ENCODE peak calls at places on chromosomes 1 and 21, in six cellular contexts. K is HL-60, D is IMR-90, F is lower lobe of right lung, L is psoas muscle, S is retinal pigment epithelial cell. J is an unnamed sample.

GRCh38 chr1:202207292-202207691 is 13.7 kb downstream of the LGR6 start:
- DNase-seq in K (no peak), L (no peak), F (no peak), D (peak; percentile 73), S (peak; percentile 24), J (peak; percentile 44)

GRCh38 chr1:4734219-4734618 is 79.8 kb downstream of the AJAP1 start:
- DNase-seq in F (no peak), K (no peak), S (no peak), D (no peak), L (no peak), J (no peak)

GRCh38 chr1:218557731-218558130 is 212.6 kb downstream of the TGFB2 start:
- DNase-seq in S (no peak), F (no peak), K (no peak), L (no peak), D (no peak), J (no peak)

GRCh38 chr1:211487082-211487481 is 4.9 kb downstream of the RD3 start:
- DNase-seq in F (no peak), S (no peak), D (no peak), L (no peak), K (no peak), J (no peak)

GRCh38 chr21:45831991-45832740 is 149.4 kb upstream of the COL6A1 start:
- DNase-seq in F (no peak), D (peak; percentile 71), K (no peak), S (no peak), L (no peak), J (no peak)

GRCh38 chr1:183757061-183757460 is 47.9 kb upstream of the RGL1 start:
- DNase-seq in L (no peak), F (no peak), S (no peak), K (no peak), D (peak; percentile 84), J (peak; percentile 44)

GRCh38 chr1:68984289-68984688 is 487.4 kb upstream of the DEPDC1 start:
- DNase-seq in F (no peak), S (no peak), L (no peak), K (no peak), D (no peak), J (no peak)

GRCh38 chr1:222950892-222951291 is 136.1 kb downstream of the DISP1 start:
- DNase-seq in K (no peak), S (no peak), D (no peak), L (no peak), F (no peak), J (no peak)

GRCh38 chr1:9651565-9652378 is at the start of gene PIK3CD:
- DNase-seq in L (peak; percentile 18), K (peak; percentile 56), D (peak; percentile 57), F (peak; percentile 66), S (no peak), J (no peak)

GRCh38 chr1:232571523-232571922 is 58.4 kb downstream of the SIPA1L2 start:
- DNase-seq in F (no peak), K (no peak), L (no peak), D (peak; percentile 35), S (no peak), J (no peak)

GRCh38 chr1:228168563-228169270 is 3.1 kb downstream of the IBA57 start:
- DNase-seq in K (no peak), S (no peak), D (no peak), F (peak; percentile 32), L (no peak), J (no peak)

GRCh38 chr1:41221995-41222991 is 19.8 kb downstream of the SCMH1 start:
- DNase-seq in D (no peak), L (no peak), S (peak; percentile 43), F (no peak), K (no peak), J (no peak)

GRCh38 chr1:84792421-84792820 is 100.6 kb downstream of the LPAR3 start:
- DNase-seq in K (no peak), F (no peak), D (no peak), S (no peak), L (no peak), J (no peak)

GRCh38 chr1:222263791-222264190 is 284.1 kb downstream of the HHIPL2 start:
- DNase-seq in L (no peak), D (peak; percentile 32), S (no peak), K (no peak), F (no peak), J (no peak)

GRCh38 chr1:183022202-183023145 is 746 bp upstream of the LAMC1 start:
- DNase-seq in K (peak; percentile 9), L (peak; percentile 86), S (peak; percentile 94), F (peak; percentile 65), D (peak; percentile 98), J (peak; percentile 86)

GRCh38 chr1:114135806-114136205 is 17.9 kb downstream of the SYT6 start:
- DNase-seq in L (no peak), K (no peak), D (no peak), S (no peak), F (no peak), J (no peak)

GRCh38 chr1:153678519-153679336 is at the start of gene NPR1:
- DNase-seq in K (no peak), D (no peak), L (peak; percentile 79), S (no peak), F (peak; percentile 67), J (no peak)

GRCh38 chr1:183877321-183877720 is 72.4 kb downstream of the RGL1 start:
- DNase-seq in D (peak; percentile 31), S (peak; percentile 71), L (peak; percentile 39), F (peak; percentile 62), K (no peak), J (no peak)

GRCh38 chr1:27522148-27522859 is 32.3 kb upstream of the WASF2 start:
- DNase-seq in L (no peak), F (peak; percentile 70), D (no peak), S (no peak), K (no peak), J (no peak)

GRCh38 chr21:42127164-42128125 is 56.3 kb downstream of the UMODL1 start:
- DNase-seq in L (no peak), K (no peak), S (no peak), D (no peak), F (no peak), J (no peak)

GRCh38 chr1:85022700-85023099 is 25.6 kb downstream of the MCOLN3 start:
- DNase-seq in S (no peak), D (no peak), K (no peak), F (no peak), L (no peak), J (no peak)

DNA sequence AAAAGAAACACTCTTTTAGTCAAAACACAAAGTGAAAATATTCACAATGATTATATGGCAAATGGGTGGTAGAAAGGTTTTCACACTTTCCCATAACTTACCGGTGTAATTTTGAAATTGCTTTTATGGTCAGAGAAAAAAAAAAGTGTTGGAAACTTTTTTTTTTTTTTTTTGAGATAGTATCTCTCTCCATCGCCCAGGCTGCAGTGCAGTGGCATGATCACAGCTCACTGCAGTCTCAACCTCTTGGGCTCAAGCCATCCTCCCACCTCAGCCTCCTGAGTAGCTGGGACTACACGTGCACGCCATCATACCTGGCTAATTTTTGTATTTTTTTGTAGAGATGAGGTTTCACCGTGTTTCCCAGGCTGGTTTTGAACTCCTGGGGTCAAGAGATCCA is 3.3 kb downstream of the IFNGR2 start:
- DNase-seq in D (no peak), F (no peak), K (no peak), S (no peak), L (no peak), J (no peak)
- H3K4me3 ChIP-seq in D (no peak overlapping the region), F (no peak overlapping the region), K (no peak overlapping the region), S (no peak overlapping the region), L (no peak overlapping the region), J (no peak overlapping the region)

GRCh38 chr1:206899717-206900116 is 2.5 kb downstream of the IL24 start:
- DNase-seq in D (no peak), S (no peak), F (no peak), L (no peak), K (no peak), J (no peak)

GRCh38 chr1:206898909-206899431 is 1.7 kb downstream of the IL24 start:
- DNase-seq in L (no peak), F (no peak), K (no peak), S (no peak), D (no peak), J (no peak)

GRCh38 chr1:206897175-206897574 is at the start of gene IL24:
- DNase-seq in D (no peak), S (no peak), L (no peak), F (no peak), K (no peak), J (no peak)

GRCh38 chr1:206900149-206900548 is 2.9 kb downstream of the IL24 start:
- DNase-seq in F (no peak), S (no peak), L (no peak), D (no peak), K (no peak), J (no peak)

DNA sequence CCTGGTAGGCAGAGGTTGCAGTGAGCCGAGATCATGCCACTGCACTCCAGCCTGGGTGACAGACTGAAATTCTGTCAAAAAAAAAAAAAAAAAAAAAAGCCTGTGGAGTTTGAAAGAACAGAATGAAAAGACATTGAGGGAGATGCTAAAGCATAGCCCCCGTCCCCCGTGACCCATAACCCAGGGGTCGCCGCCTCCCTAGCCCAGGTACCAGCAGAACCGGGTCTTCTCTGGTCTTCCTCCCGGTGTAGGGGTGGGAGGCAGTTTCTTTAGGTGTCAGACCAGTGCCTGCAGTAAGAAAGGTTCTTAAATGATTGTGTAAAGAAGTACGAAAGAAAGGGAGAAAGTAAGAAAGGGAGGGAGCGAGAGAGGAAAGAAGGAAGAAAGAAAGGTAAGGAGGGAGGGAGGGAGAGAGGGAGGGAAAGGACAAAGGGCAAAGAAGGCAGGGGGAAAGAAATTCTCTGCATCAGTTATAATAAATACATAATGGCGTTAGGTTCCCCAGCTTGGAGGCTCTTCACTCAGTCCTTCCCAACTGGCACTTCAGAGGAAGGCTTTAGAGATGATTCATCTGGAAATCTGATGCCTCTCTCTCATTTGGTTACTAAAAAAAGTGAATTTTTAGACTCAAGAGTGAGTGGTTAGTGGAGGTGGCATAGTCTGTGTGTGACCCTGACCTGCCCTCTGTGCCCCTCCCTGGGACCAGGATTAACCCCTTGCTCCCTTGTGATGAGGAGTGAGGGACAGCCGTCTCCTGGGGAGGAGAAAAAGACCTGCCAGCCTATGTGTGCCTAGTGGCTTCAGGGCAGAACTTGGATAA is 1.1 kb downstream of the IL24 start:
- DNase-seq in S (peak; percentile 11), F (no peak), D (peak; percentile 71), K (no peak), L (no peak), J (no peak)
- H3K4me3 ChIP-seq in S (no peak overlapping the region), F (no peak overlapping the region), D (no peak overlapping the region), K (no peak overlapping the region), L (no peak overlapping the region), J (no peak overlapping the region)

GRCh38 chr1:46646331-46646730 is 21.8 kb downstream of the ATPAF1 start:
- DNase-seq in S (no peak), L (no peak), F (no peak), K (no peak), D (no peak), J (no peak)
- H3K4me3 ChIP-seq in S (no peak overlapping the region), L (no peak overlapping the region), F (no peak overlapping the region), K (no peak overlapping the region), D (no peak overlapping the region), J (no peak overlapping the region)

GRCh38 chr1:243416510-243416909 is 160.7 kb downstream of the SDCCAG8 start:
- DNase-seq in D (no peak), L (no peak), S (no peak), F (no peak), K (no peak), J (no peak)

GRCh38 chr1:243421784-243422183 is 165.9 kb downstream of the SDCCAG8 start:
- DNase-seq in S (peak; percentile 31), F (no peak), L (no peak), D (peak; percentile 85), K (peak; percentile 85), J (peak; percentile 74)

GRCh38 chr1:243420369-243420768 is 164.5 kb downstream of the SDCCAG8 start:
- DNase-seq in L (no peak), K (no peak), F (no peak), D (no peak), S (no peak), J (no peak)

GRCh38 chr1:243422362-243422761 is 166.5 kb downstream of the SDCCAG8 start:
- DNase-seq in S (no peak), F (no peak), L (no peak), D (no peak), K (no peak), J (no peak)

GRCh38 chr1:243420968-243421675 is 165.3 kb downstream of the SDCCAG8 start:
- DNase-seq in D (no peak), S (no peak), K (peak; percentile 7), L (no peak), F (no peak), J (no peak)
- H3K4me3 ChIP-seq in D (no peak overlapping the region), S (no peak overlapping the region), K (no peak overlapping the region), L (peak overlapping the region; percentile 52), F (peak overlapping the region; percentile 1), J (peak overlapping the region; percentile 17)

J was measured in kidney epithelial cell.